ENCODE peak calls at places on chromosome 19, in six cellular contexts. W is lung; C is right atrium auricular region; Z is cardiac muscle cell; Y is psoas muscle; E is CD8-positive, alpha-beta T cell. Q is an unnamed sample.

GRCh38 chr19:34734601-34735103 is 609 bp downstream of the ZNF181 start:
- DNase-seq in E (no peak), W (no peak), Y (no peak), Z (no peak), C (no peak), Q (no peak)

GRCh38 chr19:16325671-16326400 is 1.2 kb downstream of the KLF2 start:
- DNase-seq in Y (peak; percentile 49), W (peak; percentile 57), E (peak; percentile 62), C (no peak), Z (peak; percentile 66), Q (no peak)

GRCh38 chr19:40604647-40605200 is 3.6 kb downstream of the LTBP4 start:
- DNase-seq in C (no peak), E (no peak), Z (no peak), Y (no peak), W (no peak), Q (no peak)

GRCh38 chr19:35887197-35887596 is 13.1 kb downstream of the NFKBID start:
- DNase-seq in Y (no peak), E (no peak), Z (no peak), W (no peak), C (no peak), Q (no peak)

GRCh38 chr19:23261496-23262020 is 11.4 kb upstream of the ZNF724 start:
- DNase-seq in C (no peak), E (no peak), Y (no peak), W (no peak), Z (no peak), Q (no peak)

GRCh38 chr19:54231077-54231931 is 8.5 kb upstream of the LILRB3 start:
- DNase-seq in C (peak; percentile 86), Z (peak; percentile 91), W (peak; percentile 94), Y (peak; percentile 87), E (peak; percentile 83), Q (no peak)

GRCh38 chr19:55044771-55045716 is 7.0 kb upstream of the GP6 start:
- DNase-seq in Y (no peak), E (no peak), C (no peak), W (no peak), Z (no peak), Q (no peak)

GRCh38 chr19:17654993-17655392 is 33.2 kb downstream of the UNC13A start:
- DNase-seq in C (no peak), W (no peak), E (no peak), Y (no peak), Z (no peak), Q (no peak)

GRCh38 chr19:35346193-35347052 is 1.3 kb upstream of the FFAR1 start:
- DNase-seq in W (no peak), E (peak; percentile 58), Z (no peak), Y (no peak), C (no peak), Q (peak; percentile 44)

GRCh38 chr19:18051887-18052286 is 34.8 kb downstream of the IL12RB1 start:
- DNase-seq in C (no peak), Y (peak; percentile 58), Z (no peak), W (no peak), E (no peak), Q (no peak)

GRCh38 chr19:41563847-41564514 is 12.0 kb upstream of the CEACAM21 start:
- DNase-seq in C (no peak), E (no peak), W (no peak), Y (no peak), Z (no peak), Q (no peak)

GRCh38 chr19:41479757-41480191 is 36.8 kb downstream of the ERICH4 start:
- DNase-seq in Z (no peak), W (peak; percentile 38), E (no peak), Y (peak; percentile 56), C (peak; percentile 82), Q (no peak)

GRCh38 chr19:40726279-40726678 is 9.4 kb downstream of the ITPKC start:
- DNase-seq in Z (no peak), C (no peak), Y (no peak), E (no peak), W (no peak), Q (no peak)

GRCh38 chr19:47538812-47539211 is 23.9 kb upstream of the NAPA start:
- DNase-seq in E (no peak), W (no peak), Y (no peak), C (no peak), Z (no peak), Q (no peak)

GRCh38 chr19:47542030-47542475 is 27.2 kb upstream of the NAPA start:
- DNase-seq in Z (peak; percentile 72), W (no peak), E (no peak), Y (no peak), C (no peak), Q (no peak)

GRCh38 chr19:47541507-47541906 is 26.6 kb upstream of the NAPA start:
- DNase-seq in E (peak; percentile 9), W (no peak), Y (no peak), Z (peak; percentile 3), C (no peak), Q (no peak)

GRCh38 chr19:47539747-47540311 is 25.0 kb upstream of the NAPA start:
- DNase-seq in E (peak; percentile 16), W (no peak), Y (no peak), C (no peak), Z (peak; percentile 18), Q (no peak)

DNA sequence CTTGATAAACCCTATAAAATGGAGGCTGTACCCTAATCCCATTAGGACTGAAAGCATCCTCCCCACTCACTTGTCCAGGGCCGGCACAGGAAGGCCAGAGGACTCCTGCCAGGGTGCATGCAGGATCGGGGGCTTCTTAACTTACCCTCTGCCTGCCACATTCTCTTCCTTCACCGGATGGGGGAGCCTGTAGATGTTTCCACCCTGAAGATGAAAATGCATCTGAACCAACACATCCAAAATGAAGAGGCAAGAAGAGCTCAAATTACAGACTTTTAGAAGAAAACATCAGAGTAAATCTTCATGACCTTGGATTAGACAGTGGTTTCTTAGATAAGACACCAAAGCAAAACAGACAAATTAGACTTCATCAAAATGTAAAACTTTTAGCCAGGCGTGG is 25.9 kb upstream of the NAPA start:
- DNase-seq in C (no peak), W (no peak), Y (no peak), E (no peak), Z (peak; percentile 35), Q (no peak)
- TF ChIP-seq CTCF in C (peak; percentile 32), W (no peak), Y (peak; percentile 12), E (no peak), Z (peak; percentile 50), Q (no peak)

GRCh38 chr19:4521888-4522242 is 3.6 kb upstream of the PLIN4 start:
- DNase-seq in Y (no peak), E (no peak), Z (no peak), W (no peak), C (no peak), Q (no peak)
- H3K4me1 ChIP-seq in Y (peaks cover 16% of the 10 kb centered on the region), E (no peaks in the 10 kb centered on the region), Z (no peaks in the 10 kb centered on the region), W (no peaks in the 10 kb centered on the region), C (no peaks in the 10 kb centered on the region), Q (peaks cover 13% of the 10 kb centered on the region)

GRCh38 chr19:49808762-49809154 is 4.3 kb downstream of the FUZ start:
- DNase-seq in E (peak; percentile 76), W (peak; percentile 95), Z (peak; percentile 97), C (peak; percentile 95), Y (peak; percentile 95), Q (no peak)

GRCh38 chr19:49809987-49810389 is 3.1 kb downstream of the FUZ start:
- DNase-seq in C (no peak), E (no peak), Y (no peak), W (no peak), Z (no peak), Q (no peak)

GRCh38 chr19:49807888-49808675 is 5.0 kb downstream of the FUZ start:
- DNase-seq in Z (no peak), E (no peak), C (no peak), Y (no peak), W (no peak), Q (no peak)

GRCh38 chr19:49811328-49811727 is 1.8 kb downstream of the FUZ start:
- DNase-seq in W (no peak), C (no peak), E (no peak), Z (no peak), Y (no peak), Q (no peak)

DNA sequence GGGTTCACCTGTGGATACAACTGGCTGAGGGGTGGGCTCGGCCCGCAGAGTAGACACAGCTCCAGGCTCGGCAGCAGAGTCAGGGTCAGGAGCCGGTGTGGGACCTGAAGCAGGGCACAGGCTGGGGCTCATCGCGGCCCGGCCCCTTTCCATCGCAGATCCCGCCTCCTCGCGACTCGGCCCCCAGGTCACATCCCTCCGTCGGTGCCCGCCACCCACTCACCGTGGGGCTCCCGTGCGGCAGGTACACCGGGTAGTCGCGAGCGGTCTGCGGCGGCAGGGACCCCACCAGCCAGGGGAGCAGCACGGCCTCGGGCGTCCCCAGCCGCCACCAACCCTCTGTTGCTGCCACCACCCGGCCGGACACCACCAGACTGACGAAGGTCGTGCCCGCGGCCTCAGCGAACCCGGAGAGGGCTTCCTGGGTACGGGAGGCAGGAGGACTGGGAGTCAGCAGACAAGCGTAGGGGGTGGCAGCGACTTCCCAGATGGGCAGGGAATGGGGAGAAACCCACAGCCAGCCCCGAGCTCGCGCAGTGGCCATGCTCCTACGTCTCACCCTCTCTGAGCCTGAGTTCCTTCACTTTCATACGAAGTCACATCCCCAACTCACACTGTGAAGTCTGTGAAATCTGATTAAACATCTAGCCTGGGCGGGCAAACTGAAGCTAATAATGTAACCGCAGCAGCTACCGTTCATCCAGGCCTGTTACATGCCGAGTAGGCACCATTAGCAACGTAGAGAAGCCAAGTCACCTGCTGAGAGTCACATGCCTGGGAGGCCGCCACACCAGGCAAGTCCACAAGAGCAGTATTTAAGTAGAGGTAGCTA is 3.7 kb downstream of the FUZ start:
- DNase-seq in C (peak; percentile 77), W (peak; percentile 42), E (peak; percentile 33), Y (peak; percentile 72), Z (peak; percentile 52), Q (no peak)
- TF ChIP-seq CTCF in C (peak; percentile 54), W (no peak), E (no peak), Y (peak; percentile 27), Z (no peak), Q (no peak)

GRCh38 chr19:958967-959685 is 25.0 kb upstream of the WDR18 start:
- DNase-seq in E (no peak), Y (no peak), C (no peak), Z (no peak), W (no peak), Q (no peak)

GRCh38 chr19:955803-956746 is 28.1 kb upstream of the WDR18 start:
- DNase-seq in Y (no peak), W (no peak), Z (peak; percentile 17), C (no peak), E (no peak), Q (no peak)

GRCh38 chr19:954672-955494 is 29.0 kb downstream of the ARID3A start:
- DNase-seq in E (no peak), Z (no peak), Y (no peak), W (no peak), C (no peak), Q (no peak)

GRCh38 chr19:954272-954671 is 28.4 kb downstream of the ARID3A start:
- DNase-seq in W (no peak), Z (no peak), C (no peak), E (no peak), Y (no peak), Q (no peak)

DNA sequence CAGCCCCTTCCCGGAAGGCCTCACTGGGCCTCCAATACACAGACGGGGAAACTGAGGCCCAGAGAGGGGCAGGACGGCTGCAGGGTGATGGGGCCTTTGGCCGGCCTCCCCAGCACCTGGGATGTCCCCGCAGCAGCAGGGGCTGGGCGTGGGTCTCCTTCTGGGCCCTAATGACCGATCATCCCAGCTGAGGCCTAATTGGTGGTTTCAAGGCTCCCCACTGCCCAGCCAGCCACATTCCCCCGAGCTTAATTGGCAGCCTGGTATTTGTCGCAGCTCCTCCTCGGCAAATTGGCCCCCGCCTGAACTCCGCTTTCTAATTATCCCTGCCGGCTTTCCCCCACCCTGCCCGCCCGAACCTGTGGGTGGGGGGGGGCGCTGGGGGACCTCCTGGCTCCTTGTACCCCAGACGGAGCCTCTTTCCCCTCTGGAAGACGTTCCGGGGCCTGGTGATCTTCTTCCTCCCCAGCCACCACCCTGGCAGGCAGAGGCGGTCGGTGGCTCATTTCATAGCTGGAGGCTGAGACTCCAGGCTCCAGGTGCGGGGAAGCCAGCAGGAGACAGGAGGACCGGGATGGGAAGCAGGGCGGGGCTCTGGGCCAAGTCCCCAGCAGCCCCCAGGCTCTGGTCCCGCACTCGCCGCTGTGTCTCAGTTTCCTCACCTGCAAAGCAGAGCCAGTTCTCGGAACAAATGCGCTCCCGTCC is 27.2 kb upstream of the WDR18 start:
- DNase-seq in C (no peak), E (no peak), Y (no peak), W (no peak), Z (peak; percentile 18), Q (no peak)
- H3K4me1 ChIP-seq in C (no peaks in the 10 kb centered on the region), E (peaks cover 18% of the 10 kb centered on the region), Y (no peaks in the 10 kb centered on the region), W (no peaks in the 10 kb centered on the region), Z (peaks cover 50% of the 10 kb centered on the region), Q (peaks cover 29% of the 10 kb centered on the region)

Q was measured in vagina.